ENCODE peak calls at places on chromosome 9, in nine cellular contexts. K is RCC 7860; H is left colon; V is stimulated activated CD8-positive, alpha-beta memory T cell treated with anti-CD3 and anti-CD28 coated beads, Interleukin-15, amount 100 ng/mL, for 4 hours; A is dorsolateral prefrontal cortex; U is stimulated activated naive CD8-positive, alpha-beta T cell treated with anti-CD3 and anti-CD28 coated beads, Interleukin-15, Interleukin-2, amounts not matched to agents 100 U/mL and 50 U/mL, for 24 hours; C is EH; Q is mucosa of descending colon; I is HepG2. G is an unnamed sample.

GRCh38 chr9:101458955-101459631 is 23.5 kb upstream of the ALDOB start:
- DNase-seq in U (peak), A (no peak), V (no peak), H (peak), I (peak), C (peak), Q (no peak), K (peak), G (peak)

GRCh38 chr9:130341128-130341527 is 75.6 kb downstream of the HMCN2 start:
- DNase-seq in V (no peak), Q (no peak), A (no peak), H (no peak), K (no peak), C (no peak), U (no peak), I (no peak), G (no peak)

GRCh38 chr9:107222020-107222522 is 61.0 kb upstream of the RAD23B start:
- DNase-seq in K (no peak), H (no peak), A (no peak), V (no peak), Q (no peak), U (no peak), C (peak), I (peak), G (no peak)

GRCh38 chr9:113480612-113481011 is 17.1 kb downstream of the RGS3 start:
- DNase-seq in Q (no peak), H (no peak), I (no peak), C (no peak), U (no peak), V (no peak), K (no peak), A (no peak), G (no peak)

GRCh38 chr9:69535296-69535832 is 136.8 kb downstream of the APBA1 start:
- DNase-seq in V (no peak), C (no peak), U (no peak), H (no peak), A (no peak), I (no peak), Q (no peak), K (no peak), G (no peak)

GRCh38 chr9:135078361-135078821 is 9.1 kb upstream of the OLFM1 start:
- DNase-seq in V (no peak), U (no peak), K (no peak), C (no peak), H (peak), I (no peak), A (no peak), Q (no peak), G (no peak)

GRCh38 chr9:114434878-114435311 is 47.1 kb upstream of the AKNA start:
- DNase-seq in H (no peak), K (peak), A (no peak), U (no peak), C (peak), V (no peak), I (peak), Q (no peak), G (peak)

GRCh38 chr9:131409458-131409992 is 15.6 kb downstream of the PRRC2B start:
- DNase-seq in Q (no peak), U (no peak), A (no peak), I (no peak), H (no peak), C (no peak), V (no peak), K (no peak), G (no peak)

GRCh38 chr9:26904070-26904469 is 11.5 kb upstream of the CAAP1 start:
- DNase-seq in U (no peak), C (no peak), K (no peak), V (no peak), A (no peak), I (no peak), H (no peak), Q (no peak), G (no peak)

GRCh38 chr9:127418037-127418471 is 6.1 kb upstream of the ZNF79 start:
- DNase-seq in I (peak), Q (no peak), C (no peak), H (no peak), U (peak), K (no peak), A (no peak), V (no peak), G (peak)

GRCh38 chr9:35972093-35972492 is 14.1 kb upstream of the OR2S2 start:
- DNase-seq in K (no peak), H (no peak), Q (no peak), I (no peak), U (peak), C (no peak), V (peak), A (no peak), G (no peak)

GRCh38 chr9:37442556-37442955 is 20.1 kb downstream of the GRHPR start:
- DNase-seq in V (no peak), Q (no peak), U (no peak), I (no peak), K (no peak), C (peak), A (no peak), H (no peak), G (no peak)